ENCODE peak calls at places on chromosomes 6 and 20, in five cellular contexts. S is AG09319, Y is epithelial cell of esophagus, H is pancreas, M is H9. L is an unnamed sample.
A peak's percentile ranks its signal among the peaks of the same experiment; 100 is the strongest.

GRCh38 chr6:157221049-157221816 is 102.1 kb downstream of the TMEM242 start:
- DNase-seq in S (no peak), Y (peak; percentile 95), H (peak; percentile 95), M (peak; percentile 80), L (peak; percentile 71)

GRCh38 chr6:20600831-20601230 is 66.6 kb downstream of the CDKAL1 start:
- DNase-seq in S (no peak), Y (peak; percentile 86), H (no peak), M (no peak), L (no peak)

GRCh38 chr6:119445666-119446622 is 96.4 kb upstream of the MAN1A1 start:
- DNase-seq in S (no peak), Y (peak; percentile 75), H (no peak), M (no peak), L (no peak)

GRCh38 chr6:11143394-11144371 is 32.2 kb upstream of the ERVFRD-1 start:
- DNase-seq in S (peak; percentile 41), Y (peak; percentile 99), H (no peak), M (no peak), L (no peak)

GRCh38 chr6:6684365-6684833 is 95.9 kb downstream of the LY86 start:
- DNase-seq in S (no peak), Y (no peak), H (no peak), M (no peak), L (no peak)

GRCh38 chr20:17364681-17365080 is 137.8 kb downstream of the PCSK2 start:
- DNase-seq in S (no peak), Y (no peak), H (no peak), M (no peak), L (no peak)

GRCh38 chr6:142355481-142356174 is 53.8 kb downstream of the ADGRG6 start:
- DNase-seq in S (no peak), Y (peak; percentile 39), H (no peak), M (no peak), L (no peak)

GRCh38 chr6:127206531-127207065 is 60.1 kb upstream of the RNF146 start:
- DNase-seq in S (no peak), Y (no peak), H (no peak), M (no peak), L (no peak)

GRCh38 chr6:108252055-108252454 is 8.8 kb downstream of the SNX3 start:
- DNase-seq in S (no peak), Y (no peak), H (no peak), M (no peak), L (no peak)

GRCh38 chr6:108243836-108244235 is 17.0 kb downstream of the SNX3 start:
- DNase-seq in S (no peak), Y (no peak), H (no peak), M (no peak), L (no peak)

GRCh38 chr6:108250240-108250866 is 10.5 kb downstream of the SNX3 start:
- DNase-seq in S (no peak), Y (peak; percentile 19), H (no peak), M (peak; percentile 34), L (no peak)

GRCh38 chr6:108251252-108251651 is 9.6 kb downstream of the SNX3 start:
- DNase-seq in S (no peak), Y (no peak), H (no peak), M (no peak), L (no peak)

DNA sequence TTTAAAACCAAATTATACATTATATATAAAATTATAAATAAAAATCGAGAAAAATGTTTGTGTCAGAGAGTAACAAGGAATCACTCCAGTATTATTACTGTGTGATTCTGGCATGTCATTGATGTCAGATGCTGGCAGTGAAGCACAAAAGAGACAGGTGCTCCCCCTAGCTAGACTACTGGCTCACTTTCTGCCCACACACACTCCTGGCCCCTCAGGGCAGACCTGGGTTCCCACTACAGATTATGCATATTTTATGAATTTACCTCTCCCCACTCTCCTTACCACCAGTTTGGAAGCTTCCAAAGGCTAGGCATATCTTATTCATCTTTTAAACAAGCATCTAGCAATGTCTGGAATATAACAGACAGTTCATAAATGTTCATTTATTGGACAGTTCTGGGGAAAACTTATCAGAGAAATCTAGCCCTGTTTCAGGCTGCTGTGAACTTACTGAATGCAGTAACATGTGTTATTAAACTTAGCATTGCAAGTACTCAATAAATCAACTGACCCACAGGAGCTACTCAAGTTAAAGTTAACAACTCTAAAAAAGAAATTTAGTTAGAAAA is 12.8 kb downstream of the SNX3 start:
- DNase-seq in S (no peak), Y (no peak), H (no peak), M (no peak), L (no peak)
- TF ChIP-seq CTCF in S (no peak), Y (no peak), H (no peak), M (peak; percentile 16), L (no peak)

GRCh38 chr6:161353208-161353613 is 79.3 kb upstream of the AGPAT4 start:
- DNase-seq in S (no peak), Y (peak; percentile 25), H (no peak), M (peak; percentile 89), L (peak; percentile 26)
- TF ChIP-seq CTCF in S (no peak), Y (peak; percentile 38), H (no peak), M (peak; percentile 72), L (no peak)

DNA sequence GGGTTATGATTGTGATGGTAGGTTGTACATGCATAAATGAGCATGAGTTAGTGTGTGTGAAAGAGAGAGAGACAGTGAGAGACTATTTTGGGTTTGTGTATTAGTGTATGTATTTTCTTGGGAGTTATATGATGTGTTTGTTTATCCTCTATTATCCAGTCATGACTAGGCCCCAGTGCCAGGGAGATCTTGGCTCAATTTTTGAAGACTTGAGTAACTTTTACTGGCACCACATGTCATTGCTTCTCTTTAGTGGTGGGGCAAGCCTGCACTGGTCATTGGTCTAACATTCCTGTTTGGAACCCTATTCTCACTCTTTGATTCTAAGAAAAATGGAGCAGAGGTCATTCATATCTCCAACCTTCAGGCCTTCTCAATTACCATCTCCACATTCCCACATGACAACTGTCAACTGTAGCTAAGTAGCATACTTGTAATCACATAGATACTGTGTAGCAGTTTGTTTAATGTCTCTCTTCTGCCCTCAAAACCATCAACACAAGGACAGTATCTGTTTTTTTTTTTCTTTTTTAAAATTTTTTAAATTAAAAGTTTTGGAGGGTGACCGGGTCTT is 8.8 kb downstream of the L3MBTL1 start:
- DNase-seq in S (no peak), Y (peak; percentile 41), H (no peak), M (no peak), L (no peak)
- TF ChIP-seq CTCF in S (no peak), Y (no peak), H (no peak), M (no peak), L (no peak)

DNA sequence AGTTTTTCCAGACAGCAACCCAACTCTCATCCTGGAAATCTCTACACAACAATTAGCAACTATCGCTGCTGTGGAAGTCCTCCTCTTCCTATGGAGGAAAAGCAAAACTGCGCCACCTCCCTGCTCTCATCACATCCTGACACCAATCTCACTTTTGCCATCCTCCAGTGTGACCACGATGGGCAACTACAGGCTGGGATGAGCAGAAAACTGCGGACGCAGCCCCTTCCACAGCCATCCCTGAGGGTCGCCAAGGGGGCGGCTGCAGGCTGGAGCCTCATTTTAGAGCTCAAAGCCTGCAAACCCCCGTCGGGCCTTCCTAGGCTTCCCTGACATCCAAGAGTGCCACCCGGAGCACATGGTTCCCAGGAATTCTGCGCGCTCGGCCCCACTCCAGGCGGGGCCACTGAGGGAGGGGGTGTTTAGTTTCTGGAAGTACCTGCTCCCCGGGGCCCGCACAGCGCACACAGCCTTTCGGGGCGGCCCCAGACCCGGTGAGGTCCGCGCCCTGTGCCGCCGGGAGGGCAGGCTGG is 1.2 kb downstream of the TCFL5 start:
- DNase-seq in S (no peak), Y (peak; percentile 50), H (peak; percentile 41), M (no peak), L (peak; percentile 52)
- TF ChIP-seq CTCF in S (peak; percentile 15), Y (peak; percentile 31), H (no peak), M (no peak), L (peak; percentile 53)

GRCh38 chr20:41494451-41494850 is 123.7 kb downstream of the CHD6 start:
- DNase-seq in S (no peak), Y (no peak), H (no peak), M (no peak), L (no peak)

GRCh38 chr20:41501376-41501775 is 116.8 kb downstream of the CHD6 start:
- DNase-seq in S (no peak), Y (no peak), H (no peak), M (no peak), L (no peak)

GRCh38 chr20:41497186-41497895 is 120.8 kb downstream of the CHD6 start:
- DNase-seq in S (peak; percentile 48), Y (no peak), H (no peak), M (no peak), L (no peak)

GRCh38 chr20:41499961-41500725 is 118.0 kb downstream of the CHD6 start:
- DNase-seq in S (no peak), Y (no peak), H (no peak), M (no peak), L (no peak)

GRCh38 chr20:41499064-41499463 is 119.1 kb downstream of the CHD6 start:
- DNase-seq in S (no peak), Y (no peak), H (no peak), M (no peak), L (no peak)
- TF ChIP-seq CTCF in S (no peak), Y (no peak), H (no peak), M (no peak), L (no peak)

L was measured in dorsolateral prefrontal cortex.